ENCODE peak calls at places on chromosomes 5 and 9, in four cellular contexts. O, W, X and L are unnamed samples.

GRCh38 chr5:97929383-97929782 is 746.3 kb upstream of the RIOK2 start:
- DNase-seq in W (no peak), O (no peak), X (no peak), L (no peak)

GRCh38 chr5:141603912-141604311 is 14.9 kb downstream of the DIAPH1 start:
- DNase-seq in O (no peak), W (no peak), X (no peak), L (no peak)

GRCh38 chr5:150120062-150120441 is 33.7 kb upstream of the CSF1R start:
- DNase-seq in O (no peak), W (no peak), X (no peak), L (no peak)

GRCh38 chr5:10485142-10485795 is 43.6 kb downstream of the ROPN1L start:
- DNase-seq in X (no peak), O (no peak), W (peak; percentile 97), L (no peak)

GRCh38 chr5:110590187-110590586 is 136.3 kb downstream of the TMEM232 start:
- DNase-seq in X (no peak), W (peak; percentile 50), O (no peak), L (no peak)

GRCh38 chr9:98924971-98925820 is 18.5 kb upstream of the COL15A1 start:
- DNase-seq in X (no peak), W (no peak), O (no peak), L (no peak)

GRCh38 chr9:107142430-107142829 is 140.6 kb upstream of the RAD23B start:
- DNase-seq in X (no peak), O (no peak), W (no peak), L (no peak)

GRCh38 chr5:53463909-53464621 is 16.4 kb upstream of the FST start:
- DNase-seq in O (no peak), X (no peak), W (no peak), L (no peak)

GRCh38 chr5:126137771-126138474 is 285.3 kb upstream of the GRAMD2B start:
- DNase-seq in O (no peak), X (no peak), W (no peak), L (no peak)

GRCh38 chr5:173968154-173968553 is 20.8 kb upstream of the C5orf47 start:
- DNase-seq in X (no peak), W (no peak), O (peak; percentile 61), L (no peak)

GRCh38 chr5:84306617-84307016 is 78.1 kb downstream of the EDIL3 start:
- DNase-seq in X (no peak), O (no peak), W (no peak), L (no peak)

GRCh38 chr5:74516217-74516636 is 124.3 kb downstream of the ENC1 start:
- DNase-seq in O (no peak), X (no peak), W (peak; percentile 27), L (no peak)

GRCh38 chr9:114216081-114216480 is 60.7 kb downstream of the COL27A1 start:
- DNase-seq in X (no peak), O (peak; percentile 69), W (peak; percentile 78), L (no peak)

GRCh38 chr5:103458497-103459040 is 104.0 kb downstream of the NUDT12 start:
- DNase-seq in X (no peak), W (no peak), O (no peak), L (no peak)

GRCh38 chr5:52690236-52690685 is 97.5 kb upstream of the ITGA1 start:
- DNase-seq in W (peak; percentile 28), O (no peak), X (no peak), L (no peak)

GRCh38 chr9:115025721-115026120 is 92.2 kb downstream of the TNC start:
- DNase-seq in W (no peak), X (no peak), O (no peak), L (no peak)

GRCh38 chr5:147286296-147286695 is 51.5 kb downstream of the STK32A start:
- DNase-seq in O (no peak), W (no peak), X (no peak), L (no peak)

GRCh38 chr5:58496488-58496887 is 5.3 kb downstream of the GAPT start:
- DNase-seq in O (no peak), X (no peak), W (no peak), L (no peak)

GRCh38 chr9:115063058-115063850 is 54.7 kb downstream of the TNC start:
- DNase-seq in X (no peak), O (peak; percentile 40), W (peak; percentile 56), L (no peak)

GRCh38 chr5:97297063-97297715 is 114.1 kb upstream of the RIOK2 start:
- DNase-seq in X (no peak), O (peak; percentile 51), W (peak; percentile 40), L (no peak)

GRCh38 chr5:98397081-98397480 is 376.4 kb upstream of the RGMB start:
- DNase-seq in O (no peak), X (no peak), W (peak; percentile 49), L (no peak)

GRCh38 chr5:80569086-80569960 is 757 bp downstream of the ANKRD34B start:
- DNase-seq in X (no peak), W (peak; percentile 10), O (peak; percentile 68), L (no peak)

GRCh38 chr5:79837707-79838620 is 148.3 kb downstream of the CMYA5 start:
- DNase-seq in O (no peak), X (no peak), W (no peak), L (no peak)

GRCh38 chr9:120402741-120403542 is 177.0 kb downstream of the CDK5RAP2 start:
- DNase-seq in W (peak; percentile 90), O (no peak), X (no peak), L (no peak)

GRCh38 chr9:88587182-88587581 is 52.2 kb downstream of the NXNL2 start:
- DNase-seq in O (no peak), X (no peak), W (peak; percentile 8), L (no peak)

GRCh38 chr9:93674580-93675335 is 98.4 kb downstream of the PHF2 start:
- DNase-seq in O (peak; percentile 28), X (no peak), W (no peak), L (no peak)

GRCh38 chr9:6184749-6185645 is 30.6 kb upstream of the IL33 start:
- DNase-seq in X (no peak), W (peak; percentile 24), O (no peak), L (no peak)

GRCh38 chr5:23675456-23675855 is 168.0 kb downstream of the PRDM9 start:
- DNase-seq in X (no peak), W (no peak), O (no peak), L (no peak)

GRCh38 chr9:82923410-82924242 is 139.3 kb downstream of the RASEF start:
- DNase-seq in W (no peak), O (no peak), X (no peak), L (no peak)

GRCh38 chr5:80777347-80778287 is 122.8 kb upstream of the DHFR start:
- DNase-seq in O (no peak), X (no peak), W (no peak), L (no peak)

GRCh38 chr9:96418920-96419690 is 935 bp upstream of the ZNF367 start:
- DNase-seq in X (peak; percentile 31), O (peak; percentile 80), W (peak; percentile 77), L (peak; percentile 13)

GRCh38 chr5:55714339-55714738 is 2.2 kb upstream of the SLC38A9 start:
- DNase-seq in O (no peak), W (no peak), X (no peak), L (no peak)

GRCh38 chr9:94277885-94278536 is 18.9 kb downstream of the ZNF169 start:
- DNase-seq in X (no peak), W (no peak), O (no peak), L (no peak)

GRCh38 chr9:114156658-114157421 is 1.5 kb downstream of the COL27A1 start:
- DNase-seq in X (no peak), O (peak; percentile 86), W (peak; percentile 89), L (no peak)

GRCh38 chr5:167633931-167634341 is 657.5 kb upstream of the WWC1 start:
- DNase-seq in O (no peak), X (no peak), W (peak; percentile 84), L (no peak)

GRCh38 chr9:12680341-12680740 is 12.8 kb upstream of the TYRP1 start:
- DNase-seq in X (no peak), W (peak; percentile 76), O (no peak), L (no peak)